ENCODE peak calls at places on chromosome 11, in five cellular contexts. S is ovary, E is transverse colon, F is A549, Z is stomach. N is an unnamed sample.

GRCh38 chr11:45678962-45679361 is 13.5 kb upstream of the CHST1 start:
- DNase-seq in Z (no peak), F (no peak), E (no peak), S (no peak), N (no peak)

GRCh38 chr11:76190376-76190775 is 15.9 kb downstream of the WNT11 start:
- DNase-seq in F (no peak), S (peak), Z (no peak), E (no peak), N (no peak)

GRCh38 chr11:100515087-100515486 is 172.0 kb upstream of the ARHGAP42 start:
- DNase-seq in S (no peak), E (no peak), F (peak), Z (no peak), N (no peak)

GRCh38 chr11:61725632-61726280 is 26.7 kb upstream of the MYRF start:
- DNase-seq in E (no peak), S (peak), F (no peak), Z (no peak), N (no peak)

GRCh38 chr11:27319065-27319464 is 44.0 kb downstream of the CCDC34 start:
- DNase-seq in S (no peak), F (peak), Z (no peak), E (no peak), N (no peak)

GRCh38 chr11:86918943-86919342 is 36.3 kb downstream of the FZD4 start:
- DNase-seq in F (no peak), S (no peak), Z (no peak), E (no peak), N (no peak)

GRCh38 chr11:32830413-32830738 is 649 bp downstream of the PRRG4 start:
- DNase-seq in F (peak), E (peak), S (no peak), Z (peak), N (no peak)

GRCh38 chr11:861105-861479 is 18.4 kb downstream of the TSPAN4 start:
- DNase-seq in E (no peak), F (no peak), Z (no peak), S (no peak), N (no peak)

GRCh38 chr11:102955624-102956023 is at the start of gene MMP13:
- DNase-seq in Z (no peak), S (no peak), F (no peak), E (no peak), N (no peak)

GRCh38 chr11:108466405-108466804 is 924 bp downstream of the C11orf65 start:
- DNase-seq in E (peak), S (no peak), Z (no peak), F (no peak), N (no peak)

GRCh38 chr11:57131080-57131790 is 50.5 kb upstream of the LRRC55 start:
- DNase-seq in Z (peak), F (peak), E (peak), S (no peak), N (no peak)
- TF ChIP-seq CTCF in Z (peak), F (peak), E (peak), S (no peak), N (peak)

DNA sequence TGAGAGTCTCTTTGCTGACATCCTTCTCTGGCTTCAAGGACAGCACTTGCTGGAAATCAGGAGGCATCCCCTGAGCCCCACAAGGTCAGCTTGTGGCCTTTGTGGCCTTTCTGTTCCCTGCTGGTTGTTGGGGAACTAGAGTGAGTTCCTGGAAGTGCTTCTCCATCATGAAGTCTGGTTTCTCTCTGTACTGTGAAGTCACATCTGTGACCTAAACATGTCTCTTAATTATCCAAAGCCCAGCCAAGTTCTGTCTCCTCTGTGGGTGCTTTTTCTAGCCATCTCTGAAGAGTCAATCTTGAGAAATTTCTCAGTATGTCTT is 24.4 kb downstream of the IGHMBP2 start:
- DNase-seq in S (no peak), Z (no peak), F (no peak), E (no peak), N (no peak)
- TF ChIP-seq EP300 in S (peak), Z (peak), F (no peak), E (peak), N (no peak)

GRCh38 chr11:2928605-2929510 is at the start of gene PHLDA2:
- DNase-seq in F (peak), E (peak), Z (peak), S (no peak), N (no peak)

GRCh38 chr11:2930705-2931415 is 1.6 kb upstream of the PHLDA2 start:
- DNase-seq in S (no peak), E (peak), F (peak), Z (peak), N (no peak)

GRCh38 chr11:2931416-2931746 is 2.2 kb upstream of the PHLDA2 start:
- DNase-seq in Z (no peak), E (no peak), S (no peak), F (no peak), N (no peak)

GRCh38 chr11:2929511-2929879 is 275 bp upstream of the PHLDA2 start:
- DNase-seq in Z (peak), E (peak), S (no peak), F (peak), N (no peak)

GRCh38 chr11:2929880-2930704 is 872 bp upstream of the PHLDA2 start:
- DNase-seq in S (no peak), F (peak), E (peak), Z (peak), N (no peak)
- H3K4me3 ChIP-seq in S (peak), F (peak), E (peak), Z (peak), N (peak)

DNA sequence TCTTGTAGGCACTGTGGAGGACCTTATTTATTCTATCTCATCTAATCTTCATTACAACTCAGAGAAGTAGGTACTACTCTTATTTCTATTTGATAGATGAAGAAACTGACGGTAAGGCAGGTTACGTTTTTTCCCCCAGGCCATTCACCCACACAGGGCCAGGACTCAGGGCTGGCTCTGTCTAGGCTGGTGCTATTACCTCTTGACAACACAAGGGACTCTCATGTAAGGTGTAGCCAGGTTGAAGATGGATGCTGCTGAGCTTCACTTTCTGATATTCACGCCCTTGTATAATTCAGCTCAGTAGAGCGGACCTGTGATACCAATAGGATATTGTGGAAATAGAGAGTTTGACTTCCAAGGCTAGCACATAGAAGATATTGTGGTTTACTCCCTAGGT is 413.1 kb upstream of the NARS2 start:
- DNase-seq in Z (no peak), S (no peak), F (no peak), E (no peak), N (no peak)
- TF ChIP-seq CTCF in Z (no peak), S (no peak), F (no peak), E (no peak), N (no peak)

N was measured in tibial nerve.